ENCODE peak calls at places on chromosomes 1 and 21, in six cellular contexts. One of them, this sample, is unnamed.

GRCh38 chr1:93592636-93592949 is 89.0 kb downstream of the BCAR3 start:
- DNase-seq in upper lobe of right lung: no peak
- DNase-seq in A549: no peak
- DNase-seq in fibroblast of mammary gland: no peak
- DNase-seq in thoracic aorta: no peak
- DNase-seq in AG09319: no peak
- DNase-seq in this sample: no peak

GRCh38 chr1:205321109-205321958 is at the start of gene NUAK2:
- DNase-seq in A549: peak; percentile 95
- DNase-seq in thoracic aorta: peak; percentile 58
- DNase-seq in AG09319: no peak
- DNase-seq in fibroblast of mammary gland: peak; percentile 80
- DNase-seq in upper lobe of right lung: peak; percentile 97
- DNase-seq in this sample: no peak

GRCh38 chr1:248670003-248670402 is 14.7 kb upstream of the OR2T27 start:
- DNase-seq in thoracic aorta: no peak
- DNase-seq in upper lobe of right lung: no peak
- DNase-seq in AG09319: no peak
- DNase-seq in fibroblast of mammary gland: peak; percentile 6
- DNase-seq in A549: peak; percentile 6
- DNase-seq in this sample: no peak

GRCh38 chr1:8371372-8371991 is 53.6 kb downstream of the SLC45A1 start:
- DNase-seq in fibroblast of mammary gland: peak; percentile 33
- DNase-seq in upper lobe of right lung: peak; percentile 45
- DNase-seq in AG09319: no peak
- DNase-seq in A549: no peak
- DNase-seq in thoracic aorta: no peak
- DNase-seq in this sample: no peak

GRCh38 chr1:165497444-165498013 is 46.3 kb upstream of the LRRC52 start:
- DNase-seq in thoracic aorta: no peak
- DNase-seq in upper lobe of right lung: no peak
- DNase-seq in AG09319: no peak
- DNase-seq in fibroblast of mammary gland: no peak
- DNase-seq in A549: no peak
- DNase-seq in this sample: no peak

GRCh38 chr1:65469889-65470340 is 49.4 kb downstream of the LEPR start:
- DNase-seq in thoracic aorta: no peak
- DNase-seq in fibroblast of mammary gland: no peak
- DNase-seq in upper lobe of right lung: no peak
- DNase-seq in AG09319: no peak
- DNase-seq in A549: no peak
- DNase-seq in this sample: no peak

GRCh38 chr21:31493350-31493880 is 149.4 kb upstream of the TIAM1 start:
- DNase-seq in AG09319: no peak
- DNase-seq in A549: no peak
- DNase-seq in thoracic aorta: no peak
- DNase-seq in upper lobe of right lung: no peak
- DNase-seq in fibroblast of mammary gland: no peak
- DNase-seq in this sample: no peak

GRCh38 chr21:14862794-14863720 is 201.7 kb downstream of the NRIP1 start:
- DNase-seq in upper lobe of right lung: no peak
- DNase-seq in fibroblast of mammary gland: peak; percentile 26
- DNase-seq in AG09319: no peak
- DNase-seq in A549: no peak
- DNase-seq in thoracic aorta: no peak
- DNase-seq in this sample: no peak

GRCh38 chr1:228471762-228472398 is 15.3 kb upstream of the RNF187 start:
- DNase-seq in AG09319: no peak
- DNase-seq in fibroblast of mammary gland: peak; percentile 66
- DNase-seq in A549: peak; percentile 75
- DNase-seq in thoracic aorta: no peak
- DNase-seq in upper lobe of right lung: no peak
- DNase-seq in this sample: no peak

GRCh38 chr1:154320882-154321608 is at the start of gene AQP10:
- DNase-seq in upper lobe of right lung: no peak
- DNase-seq in AG09319: no peak
- DNase-seq in fibroblast of mammary gland: no peak
- DNase-seq in A549: no peak
- DNase-seq in thoracic aorta: no peak
- DNase-seq in this sample: no peak

GRCh38 chr1:83709662-83710061 is 289.3 kb downstream of the TTLL7 start:
- DNase-seq in upper lobe of right lung: no peak
- DNase-seq in AG09319: no peak
- DNase-seq in thoracic aorta: no peak
- DNase-seq in fibroblast of mammary gland: no peak
- DNase-seq in A549: no peak
- DNase-seq in this sample: no peak

GRCh38 chr1:108057536-108057935 is 92.6 kb upstream of the VAV3 start:
- DNase-seq in AG09319: no peak
- DNase-seq in fibroblast of mammary gland: peak; percentile 50
- DNase-seq in thoracic aorta: no peak
- DNase-seq in upper lobe of right lung: no peak
- DNase-seq in A549: no peak
- DNase-seq in this sample: no peak

GRCh38 chr1:151871284-151872030 is 17.9 kb upstream of the THEM5 start:
- DNase-seq in fibroblast of mammary gland: no peak
- DNase-seq in upper lobe of right lung: no peak
- DNase-seq in A549: no peak
- DNase-seq in thoracic aorta: no peak
- DNase-seq in AG09319: no peak
- DNase-seq in this sample: no peak

GRCh38 chr1:18339161-18339560 is 141.6 kb upstream of the KLHDC7A start:
- DNase-seq in fibroblast of mammary gland: no peak
- DNase-seq in AG09319: no peak
- DNase-seq in A549: no peak
- DNase-seq in upper lobe of right lung: no peak
- DNase-seq in thoracic aorta: no peak
- DNase-seq in this sample: no peak

GRCh38 chr1:18336811-18337210 is 143.9 kb upstream of the KLHDC7A start:
- DNase-seq in upper lobe of right lung: no peak
- DNase-seq in fibroblast of mammary gland: no peak
- DNase-seq in AG09319: no peak
- DNase-seq in A549: no peak
- DNase-seq in thoracic aorta: no peak
- DNase-seq in this sample: no peak

GRCh38 chr1:18340787-18341186 is 139.9 kb upstream of the KLHDC7A start:
- DNase-seq in thoracic aorta: no peak
- DNase-seq in fibroblast of mammary gland: no peak
- DNase-seq in AG09319: no peak
- DNase-seq in A549: no peak
- DNase-seq in upper lobe of right lung: no peak
- DNase-seq in this sample: no peak

GRCh38 chr1:18340158-18340764 is 140.5 kb upstream of the KLHDC7A start:
- DNase-seq in fibroblast of mammary gland: no peak
- DNase-seq in upper lobe of right lung: no peak
- DNase-seq in A549: no peak
- DNase-seq in thoracic aorta: no peak
- DNase-seq in AG09319: no peak
- DNase-seq in this sample: no peak

DNA sequence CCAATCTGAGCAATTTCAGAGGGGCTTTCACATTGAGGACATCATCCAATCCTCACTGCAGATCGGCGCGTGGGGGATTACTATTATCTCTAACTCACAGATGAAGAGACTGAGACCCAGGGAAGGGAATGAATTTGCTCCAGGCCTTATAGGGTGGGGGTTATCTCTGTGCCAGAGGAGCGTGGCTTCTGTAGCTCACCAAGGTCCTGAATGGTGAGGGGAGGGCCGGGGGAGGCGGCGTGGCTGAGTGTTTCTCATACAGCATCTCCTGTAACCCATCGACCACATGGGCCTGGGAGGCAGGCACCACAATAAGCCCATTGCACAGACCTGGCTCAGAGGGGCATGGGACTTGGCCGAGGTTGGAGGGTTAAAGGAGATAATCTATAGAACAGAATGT is 143.0 kb upstream of the KLHDC7A start:
- DNase-seq in A549: no peak
- DNase-seq in fibroblast of mammary gland: no peak
- DNase-seq in thoracic aorta: no peak
- DNase-seq in upper lobe of right lung: no peak
- DNase-seq in AG09319: no peak
- DNase-seq in this sample: no peak
- TF ChIP-seq CTCF in A549: no peak
- TF ChIP-seq CTCF in fibroblast of mammary gland: no peak
- TF ChIP-seq CTCF in thoracic aorta: no peak
- TF ChIP-seq CTCF in upper lobe of right lung: no peak
- TF ChIP-seq CTCF in AG09319: no peak
- TF ChIP-seq CTCF in this sample: no peak

GRCh38 chr1:192783793-192784192 is 25.0 kb upstream of the RGS2 start:
- DNase-seq in AG09319: no peak
- DNase-seq in thoracic aorta: no peak
- DNase-seq in upper lobe of right lung: no peak
- DNase-seq in fibroblast of mammary gland: no peak
- DNase-seq in A549: no peak
- DNase-seq in this sample: no peak

GRCh38 chr1:192786617-192787016 is 22.2 kb upstream of the RGS2 start:
- DNase-seq in AG09319: no peak
- DNase-seq in upper lobe of right lung: no peak
- DNase-seq in A549: no peak
- DNase-seq in thoracic aorta: no peak
- DNase-seq in fibroblast of mammary gland: no peak
- DNase-seq in this sample: no peak

GRCh38 chr1:192788184-192788583 is 20.7 kb upstream of the RGS2 start:
- DNase-seq in upper lobe of right lung: no peak
- DNase-seq in thoracic aorta: no peak
- DNase-seq in A549: peak; percentile 61
- DNase-seq in AG09319: no peak
- DNase-seq in fibroblast of mammary gland: peak; percentile 89
- DNase-seq in this sample: no peak

GRCh38 chr1:192784395-192784794 is 24.4 kb upstream of the RGS2 start:
- DNase-seq in A549: no peak
- DNase-seq in thoracic aorta: no peak
- DNase-seq in upper lobe of right lung: no peak
- DNase-seq in fibroblast of mammary gland: no peak
- DNase-seq in AG09319: no peak
- DNase-seq in this sample: no peak
- TF ChIP-seq CTCF in A549: no peak
- TF ChIP-seq CTCF in thoracic aorta: no peak
- TF ChIP-seq CTCF in upper lobe of right lung: no peak
- TF ChIP-seq CTCF in fibroblast of mammary gland: no peak
- TF ChIP-seq CTCF in AG09319: no peak
- TF ChIP-seq CTCF in this sample: no peak

DNA sequence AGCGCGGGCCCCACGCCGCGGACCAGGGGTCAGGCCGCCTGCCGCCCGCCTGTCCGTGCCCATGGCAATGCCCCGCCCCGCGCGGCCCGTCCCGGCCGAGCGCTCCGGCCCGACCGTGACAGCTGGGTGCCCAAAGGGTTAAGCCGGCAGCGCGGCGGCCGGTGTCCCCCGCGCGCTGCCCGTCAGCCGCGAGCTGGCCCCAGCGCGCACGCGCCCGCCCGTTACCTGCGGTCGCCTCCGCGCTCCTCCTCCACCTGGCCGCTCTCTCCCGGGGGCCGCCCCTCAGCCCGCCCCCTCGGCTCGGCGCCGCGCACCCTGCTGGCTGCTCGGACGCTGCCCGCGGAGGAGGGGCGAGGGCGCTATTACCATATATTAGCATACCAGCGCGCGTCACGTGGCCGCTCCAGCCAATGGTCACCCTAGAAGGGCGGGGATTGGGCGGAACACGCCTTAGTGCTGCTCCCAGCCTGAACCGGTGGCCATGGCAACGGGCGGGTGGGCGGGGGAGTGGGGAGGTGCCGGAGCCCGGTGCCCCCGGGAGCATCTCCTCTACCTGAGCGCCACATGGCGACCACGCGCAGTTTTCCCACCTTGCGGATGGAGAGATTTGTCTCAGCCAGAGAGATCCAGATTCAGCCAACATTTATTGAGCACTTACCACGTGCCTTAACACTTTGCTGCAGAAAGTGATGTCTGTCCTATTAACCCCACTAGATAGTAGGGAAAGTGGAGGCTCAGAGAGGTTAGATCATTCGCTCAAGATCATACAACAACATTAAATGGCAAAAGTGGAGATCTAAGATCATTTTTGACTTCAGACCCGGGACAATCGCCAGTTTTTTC is at the start of gene PHC2:
- DNase-seq in upper lobe of right lung: peak; percentile 99
- DNase-seq in thoracic aorta: peak; percentile 98
- DNase-seq in AG09319: peak; percentile 86
- DNase-seq in fibroblast of mammary gland: peak; percentile 93
- DNase-seq in A549: peak; percentile 91
- DNase-seq in this sample: peak; percentile 79
- TF ChIP-seq CTCF in upper lobe of right lung: peak; percentile 34
- TF ChIP-seq CTCF in thoracic aorta: no peak
- TF ChIP-seq CTCF in AG09319: no peak
- TF ChIP-seq CTCF in fibroblast of mammary gland: no peak
- TF ChIP-seq CTCF in A549: no peak
- TF ChIP-seq CTCF in this sample: peak; percentile 38

GRCh38 chr1:218259800-218260199 is 25.3 kb upstream of the RRP15 start:
- DNase-seq in upper lobe of right lung: no peak
- DNase-seq in AG09319: no peak
- DNase-seq in thoracic aorta: no peak
- DNase-seq in fibroblast of mammary gland: no peak
- DNase-seq in A549: peak; percentile 44
- DNase-seq in this sample: no peak
- TF ChIP-seq CTCF in upper lobe of right lung: peak; percentile 33
- TF ChIP-seq CTCF in AG09319: no peak
- TF ChIP-seq CTCF in thoracic aorta: no peak
- TF ChIP-seq CTCF in fibroblast of mammary gland: peak; percentile 18
- TF ChIP-seq CTCF in A549: peak; percentile 51
- TF ChIP-seq CTCF in this sample: peak; percentile 57

GRCh38 chr21:37087188-37087587 is 14.1 kb downstream of the TTC3 start:
- DNase-seq in A549: peak; percentile 66
- DNase-seq in fibroblast of mammary gland: peak; percentile 85
- DNase-seq in AG09319: peak; percentile 36
- DNase-seq in upper lobe of right lung: no peak
- DNase-seq in thoracic aorta: no peak
- DNase-seq in this sample: no peak
- TF ChIP-seq CTCF in A549: peak; percentile 53
- TF ChIP-seq CTCF in fibroblast of mammary gland: peak; percentile 56
- TF ChIP-seq CTCF in AG09319: peak; percentile 57
- TF ChIP-seq CTCF in upper lobe of right lung: peak; percentile 17
- TF ChIP-seq CTCF in thoracic aorta: no peak
- TF ChIP-seq CTCF in this sample: peak; percentile 36

This sample was measured in keratinocyte.